ENCODE peak calls at places on chromosome 17, in six cellular contexts. L is neural progenitor cell, Y is WTC11, I is right atrium auricular region, E is prostate gland, G is mucosa of descending colon. R is an unnamed sample.

GRCh38 chr17:7932949-7933348 is 943 bp downstream of the CNTROB start:
- DNase-seq in L (peak), Y (peak), I (peak), E (no peak), G (peak), R (peak)

GRCh38 chr17:71801301-71801700 is 319.5 kb upstream of the SOX9 start:
- DNase-seq in L (no peak), Y (no peak), I (no peak), E (no peak), G (no peak), R (no peak)

GRCh38 chr17:78127888-78128615 is 503 bp downstream of the TMC6 start:
- DNase-seq in L (peak), Y (peak), I (no peak), E (peak), G (peak), R (peak)

GRCh38 chr17:7563115-7563869 is 1.6 kb downstream of the SENP3 start:
- DNase-seq in L (no peak), Y (no peak), I (no peak), E (no peak), G (no peak), R (no peak)

GRCh38 chr17:45112559-45113423 is 19.5 kb downstream of the PLCD3 start:
- DNase-seq in L (no peak), Y (no peak), I (no peak), E (no peak), G (no peak), R (no peak)

GRCh38 chr17:70310251-70310672 is 140.9 kb downstream of the KCNJ2 start:
- DNase-seq in L (no peak), Y (no peak), I (no peak), E (no peak), G (no peak), R (no peak)

GRCh38 chr17:67248291-67248690 is 3.3 kb upstream of the HELZ start:
- DNase-seq in L (no peak), Y (no peak), I (peak), E (no peak), G (no peak), R (no peak)

GRCh38 chr17:12041316-12041715 is 20.6 kb downstream of the MAP2K4 start:
- DNase-seq in L (no peak), Y (no peak), I (no peak), E (no peak), G (no peak), R (no peak)

GRCh38 chr17:78129385-78130079 is 977 bp upstream of the TMC6 start:
- DNase-seq in L (no peak), Y (no peak), I (no peak), E (no peak), G (peak), R (peak)

GRCh38 chr17:30116345-30116660 is 313 bp upstream of the NSRP1 start:
- DNase-seq in L (no peak), Y (no peak), I (no peak), E (no peak), G (no peak), R (no peak)

GRCh38 chr17:66964930-66965800 is 658 bp downstream of the CACNG4 start:
- DNase-seq in L (peak), Y (peak), I (no peak), E (peak), G (no peak), R (no peak)

GRCh38 chr17:66301864-66302741 is at the start of gene PRKCA:
- DNase-seq in L (peak), Y (peak), I (no peak), E (peak), G (peak), R (peak)

GRCh38 chr17:28343491-28343932 is 8.0 kb downstream of the TNFAIP1 start:
- DNase-seq in L (no peak), Y (no peak), I (no peak), E (no peak), G (no peak), R (peak)

DNA sequence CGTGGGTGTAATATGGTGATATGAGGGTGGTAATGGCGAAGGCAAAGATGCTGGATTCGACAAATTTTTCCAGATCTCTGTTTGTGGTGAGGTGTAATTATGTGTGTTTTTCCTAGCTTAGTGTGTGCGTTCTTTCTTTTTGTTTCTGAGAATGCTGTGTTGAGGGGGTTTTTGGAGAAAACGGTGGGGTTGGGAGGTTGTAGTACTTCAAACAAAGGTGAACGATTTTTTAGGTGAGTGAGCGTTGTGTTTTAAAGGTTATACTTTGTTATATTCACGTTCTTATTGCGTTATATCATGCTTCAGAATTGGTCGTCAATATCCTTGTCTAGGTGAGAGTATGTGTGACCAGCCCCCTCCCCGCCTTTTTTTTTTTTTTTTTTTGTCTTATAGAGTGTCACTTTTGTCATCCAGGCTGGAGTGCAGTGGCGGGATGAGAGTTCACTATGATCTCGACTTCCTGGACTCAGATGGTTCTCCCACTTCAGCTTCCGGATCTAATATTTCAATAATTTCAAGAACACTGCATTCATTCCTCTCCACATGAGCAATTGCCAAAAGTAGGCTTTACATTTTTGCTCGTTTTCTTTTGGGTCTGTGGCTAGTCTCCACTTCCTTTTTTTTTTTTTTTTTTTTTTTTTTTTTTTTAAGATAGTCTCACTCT is 82.2 kb upstream of the RNU2-1 start:
- DNase-seq in L (no peak), Y (no peak), I (no peak), E (no peak), G (no peak), R (no peak)
- TF ChIP-seq CTCF in L (no peak), Y (no peak), I (no peak), E (no peak), G (no peak), R (no peak)

DNA sequence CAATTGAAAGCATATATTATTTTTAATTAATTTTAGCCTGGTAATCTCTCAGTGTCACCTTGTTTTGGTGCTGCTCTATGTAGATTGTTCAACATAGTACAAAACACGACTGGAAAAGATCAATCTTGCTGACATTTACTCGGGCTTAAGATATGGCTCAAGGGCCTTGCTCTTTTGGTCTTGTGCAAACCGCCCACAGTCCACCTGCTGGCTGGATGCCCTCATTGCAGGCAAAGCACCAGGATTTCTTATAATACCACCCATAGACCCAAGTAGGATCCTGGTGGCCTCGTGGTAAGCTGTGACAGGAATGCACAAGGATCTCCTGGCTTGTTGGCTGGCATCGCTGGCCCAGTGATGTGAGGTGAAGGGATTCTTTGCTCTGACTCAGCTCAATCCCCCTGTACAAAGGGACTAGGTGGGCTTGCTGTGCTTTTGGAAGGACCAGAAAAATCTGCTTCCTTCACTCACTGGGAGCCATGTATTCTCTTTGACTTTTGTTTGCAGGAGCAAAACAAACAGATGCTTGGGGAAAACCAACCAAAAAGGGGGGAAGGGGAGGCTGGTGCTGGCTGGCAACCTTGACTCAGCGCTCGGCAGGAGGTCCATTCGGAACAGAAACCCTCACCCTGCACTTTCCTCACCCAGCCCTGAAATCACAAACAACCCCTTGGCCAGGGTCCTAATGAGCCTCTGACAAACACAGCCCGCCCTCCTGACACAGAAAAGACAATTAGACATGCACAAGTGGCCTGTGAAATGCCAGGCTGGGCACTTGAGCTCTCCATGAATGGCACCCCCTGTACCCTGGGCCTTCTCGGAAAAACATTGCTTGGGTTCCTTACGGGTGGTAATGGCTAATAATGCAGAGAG is 36.6 kb upstream of the MED9 start:
- DNase-seq in L (peak), Y (peak), I (peak), E (no peak), G (no peak), R (peak)
- TF ChIP-seq CTCF in L (peak), Y (peak), I (peak), E (no peak), G (peak), R (peak)

GRCh38 chr17:57440522-57441269 is 184.4 kb downstream of the MSI2 start:
- DNase-seq in L (peak), Y (peak), I (peak), E (peak), G (peak), R (peak)
- TF ChIP-seq CTCF in L (peak), Y (peak), I (peak), E (no peak), G (no peak), R (peak)

GRCh38 chr17:73196500-73196899 is 3.6 kb downstream of the COG1 start:
- DNase-seq in L (peak), Y (peak), I (no peak), E (peak), G (peak), R (no peak)
- TF ChIP-seq CTCF in L (peak), Y (no peak), I (no peak), E (no peak), G (peak), R (no peak)

GRCh38 chr17:50956750-50957523 is 90.8 kb upstream of the TOB1 start:
- DNase-seq in L (peak), Y (peak), I (peak), E (peak), G (no peak), R (peak)
- TF ChIP-seq CTCF in L (peak), Y (peak), I (peak), E (peak), G (peak), R (peak)

DNA sequence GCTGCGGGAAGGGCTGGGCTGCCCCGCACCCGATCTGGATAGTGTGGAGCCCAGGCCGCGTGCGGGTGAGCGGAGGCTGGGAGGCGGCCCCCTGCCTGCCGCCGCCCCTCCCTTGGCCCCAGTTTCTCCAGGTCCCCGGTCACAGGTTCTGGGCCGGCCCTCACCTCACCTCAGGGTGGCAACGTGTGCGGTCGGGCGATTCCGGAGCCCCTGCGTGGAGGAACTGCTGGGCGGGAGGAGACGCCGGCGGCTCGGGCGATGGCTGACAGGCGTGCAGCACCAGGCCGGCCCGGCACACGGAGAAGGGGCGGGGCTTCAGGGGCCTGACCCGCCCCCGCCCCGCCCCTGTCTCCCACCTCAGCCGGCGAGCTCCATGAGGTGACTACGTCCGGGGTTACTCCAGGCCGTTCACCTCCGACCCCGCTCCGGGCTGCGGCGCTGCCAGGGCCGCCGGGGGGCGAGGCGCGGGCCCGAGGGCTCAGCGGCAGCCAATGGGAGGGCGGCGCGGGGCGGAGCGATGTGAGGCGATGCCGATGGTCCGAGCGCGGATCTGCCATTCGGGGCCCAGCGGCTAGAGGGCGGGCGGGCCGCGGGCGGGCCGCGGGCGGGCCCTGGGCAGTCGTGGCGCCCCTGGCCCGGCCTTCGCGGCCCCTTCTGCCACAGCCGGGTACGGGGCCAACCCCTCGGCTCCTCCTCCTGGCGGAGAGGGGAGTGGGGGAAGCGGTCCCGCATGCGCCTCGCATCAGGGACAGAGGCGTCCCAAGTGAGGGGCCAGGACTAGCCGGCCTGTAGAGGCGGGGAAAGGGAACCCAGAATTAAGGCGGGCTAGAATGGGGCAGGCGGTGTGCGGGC is 16.7 kb upstream of the C17orf78 start:
- DNase-seq in L (peak), Y (peak), I (peak), E (peak), G (peak), R (peak)
- TF ChIP-seq CTCF in L (peak), Y (no peak), I (peak), E (peak), G (peak), R (peak)

GRCh38 chr17:68531252-68531651 is 19.0 kb downstream of the PRKAR1A start:
- DNase-seq in L (no peak), Y (no peak), I (no peak), E (no peak), G (no peak), R (no peak)

GRCh38 chr17:68535903-68536302 is 23.7 kb downstream of the PRKAR1A start:
- DNase-seq in L (no peak), Y (no peak), I (no peak), E (no peak), G (no peak), R (no peak)

GRCh38 chr17:68534714-68535113 is 22.5 kb downstream of the PRKAR1A start:
- DNase-seq in L (no peak), Y (no peak), I (no peak), E (no peak), G (no peak), R (no peak)

GRCh38 chr17:68532826-68533225 is 20.6 kb downstream of the PRKAR1A start:
- DNase-seq in L (no peak), Y (no peak), I (no peak), E (no peak), G (no peak), R (no peak)

GRCh38 chr17:68533887-68534700 is 21.9 kb downstream of the PRKAR1A start:
- DNase-seq in L (no peak), Y (no peak), I (no peak), E (no peak), G (no peak), R (no peak)
- TF ChIP-seq CTCF in L (peak), Y (no peak), I (no peak), E (no peak), G (no peak), R (peak)

GRCh38 chr17:81070541-81071246 is 35.7 kb downstream of the BAIAP2 start:
- DNase-seq in L (no peak), Y (no peak), I (no peak), E (no peak), G (no peak), R (no peak)
- TF ChIP-seq CTCF in L (no peak), Y (no peak), I (no peak), E (no peak), G (no peak), R (no peak)

GRCh38 chr17:75588546-75589016 is 981 bp downstream of the MYO15B start:
- DNase-seq in L (no peak), Y (peak), I (no peak), E (peak), G (peak), R (no peak)
- TF ChIP-seq CTCF in L (no peak), Y (no peak), I (no peak), E (no peak), G (no peak), R (no peak)

GRCh38 chr17:80924807-80925610 is 66.6 kb upstream of the CHMP6 start:
- DNase-seq in L (no peak), Y (no peak), I (no peak), E (no peak), G (no peak), R (no peak)

GRCh38 chr17:80924111-80924806 is 67.4 kb upstream of the CHMP6 start:
- DNase-seq in L (no peak), Y (no peak), I (no peak), E (no peak), G (no peak), R (no peak)

GRCh38 chr17:80925668-80926067 is 66.0 kb upstream of the CHMP6 start:
- DNase-seq in L (no peak), Y (no peak), I (no peak), E (no peak), G (no peak), R (no peak)

GRCh38 chr17:80927791-80928216 is 63.8 kb upstream of the CHMP6 start:
- DNase-seq in L (peak), Y (no peak), I (no peak), E (no peak), G (no peak), R (no peak)

GRCh38 chr17:80926601-80927250 is 64.9 kb upstream of the CHMP6 start:
- DNase-seq in L (peak), Y (no peak), I (no peak), E (no peak), G (no peak), R (no peak)
- TF ChIP-seq CTCF in L (no peak), Y (no peak), I (no peak), E (no peak), G (no peak), R (no peak)